ENCODE peak calls at places on chromosomes 6 and 20, in six cellular contexts. R is IMR-90, C is mesenchymal stem cell, N is H9, M is neuronal stem cell, W is trophoblast cell. X is an unnamed sample.

GRCh38 chr20:20487811-20488210 is 119.9 kb downstream of the INSM1 start:
- DNase-seq in N (no peak), W (no peak), M (no peak), C (no peak), R (peak; percentile 38), X (no peak)

GRCh38 chr20:57059055-57059617 is 207.3 kb downstream of the BMP7 start:
- DNase-seq in W (no peak), M (no peak), R (no peak), N (no peak), C (peak; percentile 44), X (no peak)

GRCh38 chr6:74642101-74642500 is 563.8 kb downstream of the COL12A1 start:
- DNase-seq in R (no peak), W (no peak), C (no peak), M (no peak), N (no peak), X (no peak)

GRCh38 chr20:37630161-37630560 is 63.7 kb upstream of the CTNNBL1 start:
- DNase-seq in N (no peak), W (no peak), R (no peak), M (no peak), C (no peak), X (no peak)

GRCh38 chr6:22764521-22764920 is 195.2 kb downstream of the HDGFL1 start:
- DNase-seq in C (peak; percentile 44), N (no peak), M (no peak), W (no peak), R (peak; percentile 85), X (no peak)

GRCh38 chr6:112269165-112269564 is 14.8 kb upstream of the LAMA4 start:
- DNase-seq in W (no peak), N (no peak), C (no peak), M (no peak), R (peak; percentile 31), X (no peak)

GRCh38 chr6:129510930-129511329 is 199.0 kb downstream of the ARHGAP18 start:
- DNase-seq in N (no peak), M (no peak), W (no peak), R (no peak), C (peak; percentile 46), X (no peak)

GRCh38 chr6:22892452-22892851 is 323.1 kb downstream of the HDGFL1 start:
- DNase-seq in C (peak; percentile 96), N (no peak), R (peak; percentile 99), W (peak; percentile 23), M (no peak), X (no peak)

GRCh38 chr6:7204726-7205125 is 97.0 kb downstream of the RREB1 start:
- DNase-seq in W (no peak), C (peak; percentile 8), M (no peak), R (peak; percentile 20), N (no peak), X (no peak)

DNA sequence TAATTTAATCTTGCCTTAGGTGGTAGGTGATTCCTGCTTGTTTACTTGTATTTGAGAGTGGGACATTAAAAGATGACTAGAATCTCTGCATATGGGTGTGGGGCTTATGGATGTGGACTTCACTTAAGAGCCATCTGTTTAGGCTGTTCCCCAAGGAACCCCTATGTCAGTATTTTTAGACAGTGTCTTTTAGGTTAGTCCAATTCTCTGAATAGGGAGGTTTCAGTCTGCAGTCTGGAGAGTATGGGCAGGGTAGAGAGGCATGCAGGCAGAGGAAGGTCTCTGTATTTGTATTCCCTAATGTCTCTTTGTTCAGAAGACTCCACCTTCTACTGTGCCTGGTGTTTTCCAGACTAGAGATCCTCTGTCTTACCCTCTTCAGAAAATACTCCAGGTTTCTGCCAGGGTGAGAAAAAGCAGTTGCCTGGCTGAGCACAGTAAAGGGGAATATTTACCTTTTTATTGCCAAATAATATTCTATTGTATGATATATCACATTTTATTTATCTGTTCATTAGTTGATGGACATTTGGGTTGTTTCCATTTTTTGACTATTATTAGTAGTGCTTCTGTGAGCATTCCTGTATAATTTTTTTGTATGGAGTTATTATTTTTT is 19.1 kb downstream of the SLX4IP start:
- DNase-seq in W (no peak), M (no peak), N (no peak), C (no peak), R (no peak), X (no peak)
- H4K91ac ChIP-seq in W (no peak overlapping the region), M (no peak overlapping the region), N (no peak overlapping the region), C (no peak overlapping the region), R (no peak overlapping the region), X (no peak overlapping the region)

DNA sequence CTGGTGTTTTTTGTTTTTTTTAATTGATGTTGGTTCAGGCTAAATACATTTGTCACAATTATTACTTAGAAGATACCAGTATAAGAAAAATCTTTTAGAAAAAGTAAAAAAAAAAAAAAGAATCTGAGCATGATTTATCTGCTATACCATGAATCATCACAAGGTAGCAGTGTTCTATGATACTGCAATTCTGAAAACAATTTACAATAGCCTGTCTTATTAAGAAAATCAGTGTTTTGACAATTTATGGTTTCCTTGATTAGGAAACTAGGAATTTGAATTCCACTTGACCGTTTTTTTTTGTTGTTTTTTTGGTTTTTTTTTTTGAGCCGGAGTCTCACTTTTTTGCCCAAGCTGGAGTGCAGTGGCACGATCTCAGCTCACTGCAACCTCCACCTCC is 9.3 kb upstream of the MAK start:
- DNase-seq in N (no peak), M (no peak), C (no peak), W (no peak), R (no peak), X (no peak)
- H4K91ac ChIP-seq in N (no peak overlapping the region), M (no peak overlapping the region), C (no peak overlapping the region), W (no peak overlapping the region), R (no peak overlapping the region), X (no peak overlapping the region)

GRCh38 chr6:140708386-140708785 is 1333.9 kb upstream of the CITED2 start:
- DNase-seq in W (no peak), C (peak; percentile 3), R (no peak), M (no peak), N (no peak), X (no peak)

GRCh38 chr6:140711019-140711613 is 1336.7 kb upstream of the CITED2 start:
- DNase-seq in M (no peak), R (no peak), N (no peak), W (no peak), C (no peak), X (no peak)

DNA sequence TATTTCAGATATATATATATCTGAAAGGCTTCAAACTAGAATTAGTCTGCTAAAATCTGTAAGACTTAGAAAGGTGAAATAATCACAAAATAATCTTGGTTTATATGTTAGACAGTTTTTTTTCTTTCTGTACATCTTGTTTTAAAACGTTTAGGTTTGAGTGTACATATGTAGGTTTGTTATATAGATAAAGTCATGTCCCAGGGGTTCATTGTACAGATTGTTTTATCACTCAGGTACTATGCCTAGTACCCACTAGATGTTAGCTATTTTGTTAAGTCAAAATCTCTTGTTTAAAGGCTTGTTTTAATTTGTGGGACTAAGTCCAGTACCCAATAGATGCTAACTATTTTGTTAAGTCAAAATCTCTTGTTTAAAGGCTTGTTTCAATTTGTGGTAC is 1339.0 kb upstream of the CITED2 start:
- DNase-seq in C (no peak), W (no peak), M (no peak), R (no peak), N (no peak), X (no peak)
- H4K91ac ChIP-seq in C (no peak overlapping the region), W (no peak overlapping the region), M (no peak overlapping the region), R (no peak overlapping the region), N (no peak overlapping the region), X (no peak overlapping the region)

GRCh38 chr6:117866561-117866960 is 40.5 kb upstream of the SLC35F1 start:
- DNase-seq in N (no peak), R (no peak), C (no peak), M (no peak), W (no peak), X (no peak)

GRCh38 chr6:117870477-117871243 is 36.4 kb upstream of the SLC35F1 start:
- DNase-seq in N (no peak), C (no peak), R (no peak), M (no peak), W (no peak), X (no peak)
- H4K91ac ChIP-seq in N (no peak overlapping the region), C (no peak overlapping the region), R (no peak overlapping the region), M (no peak overlapping the region), W (no peak overlapping the region), X (no peak overlapping the region)

DNA sequence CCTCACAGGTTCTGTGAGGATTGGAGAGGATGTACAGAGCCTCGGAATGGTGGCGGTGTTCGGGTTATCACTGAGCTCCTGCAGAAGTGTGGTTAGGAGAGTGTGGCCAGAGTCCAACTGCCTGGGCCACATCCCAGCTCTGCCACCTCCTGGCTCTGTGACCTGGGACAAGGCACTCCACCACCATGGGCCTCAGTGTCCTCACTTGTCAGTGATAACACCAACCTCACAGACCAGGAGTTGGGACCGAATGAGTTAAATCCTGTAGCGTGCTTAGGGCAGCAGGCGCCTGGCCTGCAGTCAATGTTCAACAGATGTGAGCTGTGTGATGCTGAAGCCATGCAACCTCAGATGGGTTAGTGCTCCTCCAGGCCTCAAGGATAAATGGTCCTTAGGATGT is 23.6 kb downstream of the SIRPA start:
- DNase-seq in C (no peak), W (no peak), R (no peak), M (no peak), N (no peak), X (no peak)
- H4K91ac ChIP-seq in C (no peak overlapping the region), W (no peak overlapping the region), R (no peak overlapping the region), M (no peak overlapping the region), N (no peak overlapping the region), X (no peak overlapping the region)

X was measured in H1.